ENCODE peak calls at places on chromosomes 11 and 22, in four cellular contexts. G, S, E and Y are unnamed samples.

GRCh38 chr11:107549253-107549953 is 16.1 kb downstream of the ALKBH8 start:
- DNase-seq in G (peak; percentile 64), E (peak; percentile 53), S (no peak), Y (no peak)

GRCh38 chr11:85758026-85758425 is 52.9 kb downstream of the SYTL2 start:
- DNase-seq in S (no peak), E (no peak), G (no peak), Y (no peak)

GRCh38 chr22:22037740-22038139 is 55.2 kb upstream of the TOP3B start:
- DNase-seq in S (peak; percentile 68), E (peak; percentile 24), G (no peak), Y (no peak)

GRCh38 chr22:38257170-38257569 is 15.6 kb downstream of the TMEM184B start:
- DNase-seq in G (no peak), S (no peak), E (no peak), Y (no peak)

GRCh38 chr11:33311680-33312079 is 54.5 kb downstream of the HIPK3 start:
- DNase-seq in E (no peak), G (no peak), S (no peak), Y (no peak)

GRCh38 chr11:73469401-73469800 is 93.2 kb downstream of the RELT start:
- DNase-seq in G (no peak), E (no peak), S (no peak), Y (no peak)

GRCh38 chr22:44455151-44455962 is 42.7 kb downstream of the RTL6 start:
- DNase-seq in S (peak; percentile 74), G (no peak), E (peak; percentile 53), Y (no peak)

GRCh38 chr11:2110521-2110920 is 28.7 kb downstream of the IGF2 start:
- DNase-seq in E (no peak), G (no peak), S (no peak), Y (no peak)

GRCh38 chr11:112797072-112797471 is 164.1 kb upstream of the NCAM1 start:
- DNase-seq in G (peak; percentile 82), E (no peak), S (no peak), Y (no peak)

GRCh38 chr11:3231851-3232744 is at the start of gene MRGPRE:
- DNase-seq in G (peak; percentile 34), E (peak; percentile 6), S (no peak), Y (no peak)

GRCh38 chr11:83641511-83641910 is 355.3 kb upstream of the CCDC90B start:
- DNase-seq in E (no peak), S (no peak), G (peak; percentile 48), Y (peak; percentile 87)

GRCh38 chr11:32288276-32288675 is 147.1 kb downstream of the WT1 start:
- DNase-seq in E (no peak), G (peak; percentile 59), S (no peak), Y (no peak)

GRCh38 chr11:8233691-8234424 is 29.8 kb downstream of the LMO1 start:
- DNase-seq in G (no peak), E (peak; percentile 78), S (no peak), Y (peak; percentile 53)

GRCh38 chr22:36395922-36396321 is 8.2 kb upstream of the MYH9 start:
- DNase-seq in S (no peak), E (peak; percentile 99), G (no peak), Y (no peak)

GRCh38 chr22:50085211-50085999 is at the start of gene MLC1:
- DNase-seq in G (no peak), S (no peak), E (peak; percentile 25), Y (no peak)

GRCh38 chr11:1232328-1233321 is 9.8 kb downstream of the MUC5B start:
- DNase-seq in G (no peak), E (no peak), S (no peak), Y (no peak)

GRCh38 chr11:28585007-28585406 is 476.8 kb downstream of the METTL15 start:
- DNase-seq in G (no peak), S (no peak), E (peak; percentile 90), Y (no peak)

GRCh38 chr22:19892925-19893324 is 38.3 kb upstream of the GNB1L start:
- DNase-seq in E (no peak), G (no peak), S (no peak), Y (no peak)

GRCh38 chr11:128195057-128195751 is 392.2 kb downstream of the ETS1 start:
- DNase-seq in E (no peak), S (no peak), G (no peak), Y (no peak)

GRCh38 chr11:103108933-103109817 is at the start of gene DYNC2H1:
- DNase-seq in E (peak; percentile 95), G (peak; percentile 96), S (peak; percentile 92), Y (peak; percentile 74)

GRCh38 chr11:20070459-20070858 is 89.8 kb downstream of the DBX1 start:
- DNase-seq in E (no peak), G (no peak), S (no peak), Y (no peak)

GRCh38 chr11:77039491-77040400 is 5.5 kb downstream of the B3GNT6 start:
- DNase-seq in S (no peak), E (peak; percentile 42), G (peak; percentile 84), Y (no peak)

GRCh38 chr22:49214976-49215375 is 612.7 kb downstream of the BRD1 start:
- DNase-seq in S (no peak), E (no peak), G (no peak), Y (no peak)

GRCh38 chr22:44179989-44180705 is 578 bp upstream of the PARVG start:
- DNase-seq in S (no peak), E (no peak), G (no peak), Y (no peak)

GRCh38 chr11:32173435-32173834 is 82.6 kb downstream of the RCN1 start:
- DNase-seq in E (peak; percentile 71), G (peak; percentile 88), S (no peak), Y (no peak)

GRCh38 chr11:36619502-36619901 is 21.5 kb upstream of the RAG2 start:
- DNase-seq in E (no peak), S (no peak), G (no peak), Y (peak; percentile 48)

GRCh38 chr22:20111045-20111688 is 4.7 kb upstream of the RANBP1 start:
- DNase-seq in G (peak; percentile 78), S (no peak), E (peak; percentile 32), Y (peak; percentile 7)

GRCh38 chr11:65355013-65355775 is 643 bp downstream of the TIGD3 start:
- DNase-seq in S (no peak), G (peak; percentile 64), E (no peak), Y (no peak)

GRCh38 chr11:12377824-12378593 is 638 bp downstream of the PARVA start:
- DNase-seq in S (peak; percentile 92), G (peak; percentile 93), E (peak; percentile 87), Y (peak; percentile 48)

GRCh38 chr11:69915501-69916250 is 96.5 kb upstream of the FGF3 start:
- DNase-seq in S (no peak), E (peak; percentile 62), G (peak; percentile 93), Y (no peak)

GRCh38 chr22:48940266-48940987 is 887.2 kb downstream of the BRD1 start:
- DNase-seq in G (no peak), S (peak; percentile 64), E (no peak), Y (no peak)

GRCh38 chr11:119993732-119994131 is 144.2 kb downstream of the TRIM29 start:
- DNase-seq in G (peak; percentile 34), E (peak; percentile 49), S (no peak), Y (no peak)
- TF ChIP-seq CTCF in G (peak; percentile 58), E (peak; percentile 64), S (no peak), Y (no peak)

DNA sequence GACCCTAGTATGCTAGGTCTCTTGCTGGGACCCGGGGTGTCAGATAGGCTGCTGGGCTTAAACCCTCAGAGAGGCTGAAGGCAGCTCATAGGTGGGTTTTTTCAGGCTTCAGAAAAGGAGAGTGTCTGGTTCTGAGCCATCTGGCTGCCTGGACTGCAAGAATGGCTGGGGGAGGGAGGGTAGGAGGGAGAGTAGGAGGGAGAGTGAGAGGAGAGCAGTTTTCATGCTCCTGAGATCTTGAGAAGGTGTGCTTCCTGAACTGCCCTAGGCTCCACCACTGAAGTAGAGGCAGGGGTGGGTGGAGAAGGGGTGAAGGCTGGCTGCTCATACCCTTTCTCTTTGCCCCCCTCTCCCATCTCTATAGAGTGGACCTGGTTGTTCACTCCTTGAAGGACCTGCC is 4.6 kb downstream of the HMBS start:
- DNase-seq in S (no peak), E (no peak), G (no peak), Y (no peak)
- H3K4me3 ChIP-seq in S (no peak overlapping the region), E (no peak overlapping the region), G (no peak overlapping the region), Y (no peak overlapping the region)

DNA sequence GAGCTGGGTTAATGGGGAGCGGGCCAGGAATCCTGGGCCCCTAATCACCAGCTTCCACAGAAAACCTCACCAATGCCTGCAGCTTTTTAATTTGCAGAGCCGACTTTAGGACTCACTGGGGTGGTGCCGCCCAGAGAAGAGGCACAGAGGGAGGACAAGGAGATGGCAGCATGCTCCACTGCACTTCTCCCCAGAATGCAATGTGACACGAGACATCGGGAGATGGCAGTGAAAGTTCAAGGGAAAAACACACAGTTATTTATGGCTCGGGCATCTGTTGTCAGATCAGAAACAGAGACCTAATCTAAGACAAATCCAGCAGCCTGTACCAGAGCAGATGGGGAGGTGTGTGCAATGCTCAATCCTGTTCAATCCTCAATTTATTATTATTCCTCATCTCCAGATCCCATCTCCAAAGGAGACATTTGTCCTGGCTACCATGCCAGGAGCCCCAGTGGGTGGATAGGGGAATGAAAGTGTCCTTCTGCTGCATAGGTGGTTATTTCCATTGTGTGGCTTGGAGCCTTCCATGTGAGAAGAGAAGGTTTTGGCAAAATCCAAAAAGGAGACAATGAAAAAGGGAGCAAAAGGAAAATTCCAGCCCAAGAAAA is 250.0 kb downstream of the NXPE2 start:
- DNase-seq in G (no peak), E (no peak), S (peak; percentile 45), Y (no peak)
- TF ChIP-seq CTCF in G (no peak), E (no peak), S (no peak), Y (no peak)

GRCh38 chr11:110711448-110711775 is 825 bp downstream of the ARHGAP20 start:
- DNase-seq in S (no peak), G (no peak), E (no peak), Y (no peak)
- H3K4me3 ChIP-seq in S (peak overlapping the region; percentile 81), G (peak overlapping the region; percentile 82), E (peak overlapping the region; percentile 23), Y (peak overlapping the region; percentile 58)

GRCh38 chr11:100980156-100980555 is 149.5 kb downstream of the PGR start:
- DNase-seq in G (peak; percentile 60), E (peak; percentile 43), S (no peak), Y (peak; percentile 10)
- TF ChIP-seq CTCF in G (peak; percentile 67), E (peak; percentile 40), S (no peak), Y (peak; percentile 61)